ENCODE peak calls at places on chromosomes 1 and 21, in six cellular contexts. O is sigmoid colon, P is coronary artery, L is psoas muscle, U is stomach, D is right atrium auricular region. W is an unnamed sample.

GRCh38 chr1:2115922-2116341 is 65.7 kb downstream of the PRKCZ start:
- DNase-seq in O (no peak), P (no peak), L (peak), U (no peak), D (no peak), W (no peak)

GRCh38 chr1:63401945-63402344 is 34.5 kb downstream of the ALG6 start:
- DNase-seq in O (no peak), P (no peak), L (no peak), U (no peak), D (no peak), W (no peak)

GRCh38 chr1:23092447-23092846 is 73.2 kb downstream of the KDM1A start:
- DNase-seq in O (no peak), P (no peak), L (no peak), U (no peak), D (no peak), W (no peak)

GRCh38 chr1:154948079-154948478 is 7.8 kb downstream of the PBXIP1 start:
- DNase-seq in O (no peak), P (no peak), L (no peak), U (no peak), D (no peak), W (no peak)

GRCh38 chr1:28134651-28135207 is 41.8 kb downstream of the PTAFR start:
- DNase-seq in O (no peak), P (no peak), L (no peak), U (no peak), D (no peak), W (no peak)

GRCh38 chr1:233509596-233509995 is 104.3 kb upstream of the KCNK1 start:
- DNase-seq in O (no peak), P (no peak), L (no peak), U (no peak), D (no peak), W (no peak)

GRCh38 chr21:42403611-42404231 is at the start of gene UBASH3A:
- DNase-seq in O (peak), P (no peak), L (no peak), U (no peak), D (no peak), W (no peak)

GRCh38 chr21:30194701-30195299 is 21.1 kb downstream of the CLDN8 start:
- DNase-seq in O (no peak), P (no peak), L (no peak), U (no peak), D (no peak), W (peak)

GRCh38 chr1:157961805-157962762 is 31.4 kb upstream of the KIRREL1 start:
- DNase-seq in O (no peak), P (no peak), L (no peak), U (no peak), D (no peak), W (no peak)

GRCh38 chr1:151003175-151003574 is 3.5 kb downstream of the MINDY1 start:
- DNase-seq in O (no peak), P (no peak), L (no peak), U (no peak), D (no peak), W (no peak)
- TF ChIP-seq CTCF in O (no peak), P (no peak), L (no peak), U (no peak), D (no peak), W (no peak)

DNA sequence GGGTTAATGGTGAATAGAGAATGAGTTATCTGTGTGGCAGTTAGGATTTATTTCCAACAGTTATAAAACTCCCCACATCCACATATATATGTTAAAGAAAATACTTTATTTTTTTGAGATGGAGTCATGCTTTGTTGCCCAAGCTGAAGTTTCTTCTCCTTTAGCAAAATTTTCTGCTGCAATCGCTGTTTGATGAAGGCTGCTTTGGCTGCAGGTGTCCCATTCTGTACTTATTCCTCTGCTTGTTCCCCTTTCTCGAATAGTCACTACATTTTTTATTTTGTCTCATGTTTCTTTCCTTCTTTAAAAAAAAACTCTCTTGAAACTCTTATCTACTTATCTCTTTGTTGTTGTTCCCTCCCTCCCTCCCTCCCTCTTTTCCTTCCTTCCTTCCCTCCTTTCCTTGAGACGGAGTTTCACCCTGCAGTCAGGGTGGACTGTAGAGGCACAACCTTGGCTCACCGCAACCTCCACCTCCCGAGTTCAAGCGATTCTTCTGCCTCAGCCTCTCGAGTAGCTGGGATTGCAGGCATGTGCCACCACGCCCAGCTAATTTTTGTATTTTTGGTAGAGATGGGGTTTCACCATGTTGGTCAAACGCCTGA is 10.6 kb downstream of the OR2W3 start:
- DNase-seq in O (no peak), P (no peak), L (no peak), U (no peak), D (no peak), W (no peak)
- H3K4me3 ChIP-seq in O (peak), P (peak), L (peak), U (peak), D (no peak), W (no peak)

DNA sequence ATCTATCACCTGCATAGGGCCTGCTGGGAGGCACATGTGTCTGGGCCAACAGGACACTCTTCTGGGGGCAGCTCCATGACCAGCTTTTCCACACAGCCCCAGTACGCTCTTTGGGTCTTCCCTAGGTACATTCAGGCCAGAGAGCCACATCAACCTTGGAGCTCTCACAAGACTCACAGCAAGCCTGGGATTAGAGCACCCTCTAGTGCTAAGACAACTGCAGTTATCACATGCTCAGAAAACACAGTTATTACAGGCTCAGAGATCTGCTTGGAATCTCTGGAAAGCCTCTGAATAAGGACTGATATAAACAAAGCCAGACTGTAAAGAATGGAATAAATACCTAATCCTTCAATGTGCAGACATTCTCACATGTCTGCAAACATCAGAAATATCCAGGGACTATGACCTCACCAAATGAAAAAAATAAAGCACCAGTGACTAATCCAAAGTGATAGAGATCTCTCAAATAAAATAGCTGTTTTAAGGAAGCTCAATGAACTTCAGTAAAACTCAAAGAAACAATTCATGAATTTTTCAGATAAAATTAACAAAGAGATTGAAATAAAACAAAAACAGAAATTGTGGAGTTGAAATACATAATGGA is 563.9 kb upstream of the NR5A2 start:
- DNase-seq in O (no peak), P (no peak), L (no peak), U (peak), D (no peak), W (peak)
- TF ChIP-seq CTCF in O (no peak), P (no peak), L (no peak), U (no peak), D (no peak), W (peak)

GRCh38 chr1:10210841-10211804 is 753 bp downstream of the KIF1B start:
- DNase-seq in O (peak), P (peak), L (peak), U (peak), D (peak), W (peak)

GRCh38 chr1:10213186-10213585 is 2.8 kb downstream of the KIF1B start:
- DNase-seq in O (no peak), P (no peak), L (no peak), U (no peak), D (no peak), W (no peak)

GRCh38 chr1:10209905-10210810 is at the start of gene KIF1B:
- DNase-seq in O (peak), P (peak), L (peak), U (peak), D (peak), W (peak)

GRCh38 chr1:10212476-10212875 is 2.1 kb downstream of the KIF1B start:
- DNase-seq in O (no peak), P (no peak), L (no peak), U (no peak), D (no peak), W (no peak)

GRCh38 chr1:10211805-10212405 is 1.5 kb downstream of the KIF1B start:
- DNase-seq in O (no peak), P (no peak), L (peak), U (no peak), D (no peak), W (no peak)
- H3K4me3 ChIP-seq in O (peak), P (peak), L (peak), U (peak), D (peak), W (peak)

DNA sequence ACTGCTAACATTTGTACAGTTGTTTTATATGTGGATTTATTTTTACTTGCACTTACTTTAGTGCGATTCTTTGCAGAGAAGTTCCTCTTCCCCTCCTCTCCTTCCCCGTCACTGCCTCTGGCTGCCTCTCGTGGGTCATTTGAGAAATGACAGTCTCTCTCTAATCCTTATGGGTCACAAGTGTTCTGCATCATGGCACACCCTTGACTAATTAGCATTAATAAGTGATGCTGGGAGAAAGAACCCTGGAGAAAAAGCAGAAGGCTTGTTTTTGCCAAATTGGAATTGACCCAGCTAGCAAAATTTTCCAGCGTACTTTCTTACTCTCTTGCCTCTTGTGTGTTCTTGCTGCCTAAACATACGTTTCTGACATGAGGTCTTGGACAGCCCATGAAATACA is 301.2 kb downstream of the DUSP10 start:
- DNase-seq in O (peak), P (no peak), L (no peak), U (no peak), D (no peak), W (no peak)
- TF ChIP-seq CTCF in O (no peak), P (no peak), L (peak), U (no peak), D (no peak), W (no peak)

GRCh38 chr1:247007511-247008405 is at the start of gene ZNF695:
- DNase-seq in O (peak), P (peak), L (peak), U (peak), D (peak), W (peak)

GRCh38 chr1:247013391-247013790 is 5.5 kb upstream of the ZNF695 start:
- DNase-seq in O (no peak), P (no peak), L (no peak), U (no peak), D (no peak), W (no peak)

DNA sequence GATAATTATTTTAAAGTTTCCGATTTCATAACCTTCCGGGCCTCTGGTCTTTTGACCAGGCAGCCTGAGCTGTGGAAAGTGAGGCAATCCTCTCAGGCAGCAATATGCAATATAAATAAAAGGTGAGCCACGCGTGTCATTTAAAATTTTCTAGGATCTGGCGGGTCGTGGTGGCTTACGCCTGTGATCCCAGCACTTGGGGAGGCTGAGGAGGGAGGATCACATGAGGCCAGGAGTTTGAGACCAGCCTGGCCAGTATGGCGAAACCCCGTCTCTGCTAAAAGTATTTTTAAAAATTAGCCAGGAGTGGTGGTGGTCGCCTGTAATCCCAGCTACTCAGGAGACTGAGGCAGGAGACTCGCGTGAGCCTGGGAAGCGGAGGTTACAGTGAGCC is 546 bp upstream of the ZNF695 start:
- DNase-seq in O (no peak), P (no peak), L (no peak), U (no peak), D (no peak), W (no peak)
- H3K4me3 ChIP-seq in O (no peak), P (peak), L (no peak), U (no peak), D (no peak), W (peak)

GRCh38 chr1:112729909-112730308 is 14.8 kb upstream of the PPM1J start:
- DNase-seq in O (no peak), P (no peak), L (no peak), U (no peak), D (no peak), W (no peak)

GRCh38 chr1:112723511-112723839 is 8.3 kb upstream of the PPM1J start:
- DNase-seq in O (no peak), P (no peak), L (no peak), U (no peak), D (peak), W (no peak)

GRCh38 chr1:112731451-112731850 is 16.3 kb upstream of the PPM1J start:
- DNase-seq in O (no peak), P (no peak), L (no peak), U (no peak), D (no peak), W (no peak)

GRCh38 chr1:112722601-112723510 is 7.7 kb upstream of the PPM1J start:
- DNase-seq in O (no peak), P (peak), L (no peak), U (no peak), D (peak), W (no peak)

GRCh38 chr1:112727716-112728115 is 12.6 kb upstream of the PPM1J start:
- DNase-seq in O (no peak), P (no peak), L (no peak), U (no peak), D (no peak), W (no peak)
- TF ChIP-seq CTCF in O (no peak), P (no peak), L (no peak), U (no peak), D (no peak), W (peak)

DNA sequence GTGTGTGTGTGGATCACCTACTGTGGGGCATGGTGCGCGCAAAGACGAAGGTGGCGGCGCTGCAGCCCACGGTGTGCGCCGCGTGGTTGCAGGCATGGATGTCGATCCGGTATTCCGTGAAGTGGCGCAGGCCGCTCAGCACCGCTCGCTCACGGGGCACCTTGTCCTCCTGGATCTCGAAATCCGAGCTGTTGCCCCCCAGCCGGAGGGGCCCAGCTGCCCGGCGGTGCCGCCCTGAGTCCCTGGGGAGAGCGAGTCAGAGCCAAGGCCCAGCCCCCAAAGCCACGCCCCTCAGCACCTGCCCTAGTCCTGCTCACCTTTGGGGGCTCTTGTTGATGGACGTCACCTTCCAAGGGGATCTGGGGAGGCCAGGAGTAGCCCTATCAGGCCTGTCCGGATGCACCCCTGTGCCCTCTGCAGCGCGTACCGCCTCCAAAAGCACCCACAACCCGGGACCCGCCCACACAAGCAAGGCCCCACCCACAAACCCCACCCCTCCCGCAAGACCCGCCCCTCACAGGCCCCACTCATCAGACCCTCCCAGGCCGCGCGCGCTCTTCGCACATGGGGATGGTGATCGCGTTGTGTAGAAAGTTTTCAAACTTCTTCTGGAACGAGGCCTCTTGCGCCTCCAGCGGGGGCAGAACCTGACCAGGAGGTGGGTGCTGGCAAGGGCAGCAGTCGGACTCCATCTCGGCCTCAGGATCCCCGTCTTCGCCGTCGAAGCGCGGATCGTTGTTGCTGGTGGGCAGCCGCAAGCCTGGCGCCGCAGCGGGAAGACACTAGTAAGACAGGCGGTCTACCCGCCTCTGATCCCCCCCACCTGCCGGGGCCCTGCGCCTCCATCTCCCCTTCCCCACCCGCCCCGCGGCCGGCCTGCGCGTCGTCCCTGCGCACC is 13.6 kb downstream of the INSRR start:
- DNase-seq in O (no peak), P (no peak), L (no peak), U (no peak), D (no peak), W (no peak)
- H3K4me3 ChIP-seq in O (no peak), P (peak), L (peak), U (no peak), D (no peak), W (no peak)

GRCh38 chr1:178155478-178156255 is 61.8 kb downstream of the RASAL2 start:
- DNase-seq in O (no peak), P (no peak), L (no peak), U (no peak), D (no peak), W (no peak)

GRCh38 chr1:178151831-178152230 is 57.9 kb downstream of the RASAL2 start:
- DNase-seq in O (no peak), P (no peak), L (no peak), U (no peak), D (no peak), W (no peak)

GRCh38 chr1:178145605-178146004 is 51.7 kb downstream of the RASAL2 start:
- DNase-seq in O (no peak), P (no peak), L (no peak), U (no peak), D (no peak), W (no peak)

GRCh38 chr1:178146456-178146855 is 52.6 kb downstream of the RASAL2 start:
- DNase-seq in O (no peak), P (no peak), L (no peak), U (no peak), D (no peak), W (no peak)

DNA sequence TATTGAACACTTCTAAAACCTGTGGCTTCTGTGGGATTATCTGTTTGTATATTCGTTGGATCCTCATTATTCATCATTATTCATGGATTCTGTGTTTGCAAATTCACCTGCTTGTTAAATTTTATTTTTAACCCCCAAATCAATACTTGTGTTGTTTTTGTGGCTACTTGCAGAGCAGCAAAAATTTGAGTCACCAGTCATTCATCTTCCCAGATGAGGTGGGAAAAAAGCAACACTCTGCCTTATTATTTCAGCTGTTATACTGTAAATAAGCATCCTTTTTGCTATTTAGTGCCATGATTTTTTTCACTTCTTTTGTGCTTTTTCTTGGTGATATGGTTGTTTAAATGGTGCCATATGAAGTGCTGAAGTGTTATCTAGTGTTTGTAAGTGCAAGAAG is 56.7 kb downstream of the RASAL2 start:
- DNase-seq in O (no peak), P (no peak), L (no peak), U (no peak), D (no peak), W (no peak)
- TF ChIP-seq CTCF in O (no peak), P (no peak), L (no peak), U (no peak), D (no peak), W (no peak)

GRCh38 chr1:206714331-206715058 is 29.8 kb downstream of the MAPKAPK2 start:
- DNase-seq in O (peak), P (no peak), L (no peak), U (no peak), D (no peak), W (peak)
- H3K4me3 ChIP-seq in O (no peak), P (no peak), L (no peak), U (no peak), D (no peak), W (no peak)